ENCODE peak calls at places on chromosome 1, in five cellular contexts. One of them, this sample, is unnamed.

GRCh38 chr1:9653783-9654517 is 2.4 kb downstream of the PIK3CD start:
- DNase-seq in CD4-positive, alpha-beta memory T cell: no peak
- DNase-seq in activated T-cell treated with anti-CD3 and anti-CD28 coated beads for 24 hours: peak
- DNase-seq in neural crest cell: no peak
- DNase-seq in astrocyte of the cerebellum: no peak
- DNase-seq in this sample: no peak

GRCh38 chr1:94180650-94181049 is 56.7 kb downstream of the ARHGAP29 start:
- DNase-seq in CD4-positive, alpha-beta memory T cell: no peak
- DNase-seq in activated T-cell treated with anti-CD3 and anti-CD28 coated beads for 24 hours: no peak
- DNase-seq in neural crest cell: no peak
- DNase-seq in astrocyte of the cerebellum: no peak
- DNase-seq in this sample: no peak

GRCh38 chr1:89989791-89990190 is 5.1 kb upstream of the ZNF326 start:
- DNase-seq in CD4-positive, alpha-beta memory T cell: no peak
- DNase-seq in activated T-cell treated with anti-CD3 and anti-CD28 coated beads for 24 hours: no peak
- DNase-seq in neural crest cell: no peak
- DNase-seq in astrocyte of the cerebellum: no peak
- DNase-seq in this sample: no peak

GRCh38 chr1:31154632-31155215 is 85.0 kb downstream of the NKAIN1 start:
- DNase-seq in CD4-positive, alpha-beta memory T cell: peak
- DNase-seq in activated T-cell treated with anti-CD3 and anti-CD28 coated beads for 24 hours: peak
- DNase-seq in neural crest cell: peak
- DNase-seq in astrocyte of the cerebellum: peak
- DNase-seq in this sample: peak

GRCh38 chr1:156387899-156388813 is 19.1 kb downstream of the RHBG start:
- DNase-seq in CD4-positive, alpha-beta memory T cell: no peak
- DNase-seq in activated T-cell treated with anti-CD3 and anti-CD28 coated beads for 24 hours: no peak
- DNase-seq in neural crest cell: peak
- DNase-seq in astrocyte of the cerebellum: no peak
- DNase-seq in this sample: peak

GRCh38 chr1:14925336-14926136 is 228.0 kb upstream of the TMEM51 start:
- DNase-seq in CD4-positive, alpha-beta memory T cell: no peak
- DNase-seq in activated T-cell treated with anti-CD3 and anti-CD28 coated beads for 24 hours: no peak
- DNase-seq in neural crest cell: no peak
- DNase-seq in astrocyte of the cerebellum: no peak
- DNase-seq in this sample: no peak

GRCh38 chr1:1420654-1421134 is 382 bp downstream of the ANKRD65 start:
- DNase-seq in CD4-positive, alpha-beta memory T cell: no peak
- DNase-seq in activated T-cell treated with anti-CD3 and anti-CD28 coated beads for 24 hours: no peak
- DNase-seq in neural crest cell: no peak
- DNase-seq in astrocyte of the cerebellum: no peak
- DNase-seq in this sample: no peak

GRCh38 chr1:21631944-21632887 is 36.9 kb downstream of the RAP1GAP start:
- DNase-seq in CD4-positive, alpha-beta memory T cell: no peak
- DNase-seq in activated T-cell treated with anti-CD3 and anti-CD28 coated beads for 24 hours: no peak
- DNase-seq in neural crest cell: no peak
- DNase-seq in astrocyte of the cerebellum: no peak
- DNase-seq in this sample: no peak

GRCh38 chr1:65958561-65959350 is 166.1 kb downstream of the PDE4B start:
- DNase-seq in CD4-positive, alpha-beta memory T cell: peak
- DNase-seq in activated T-cell treated with anti-CD3 and anti-CD28 coated beads for 24 hours: peak
- DNase-seq in neural crest cell: peak
- DNase-seq in astrocyte of the cerebellum: peak
- DNase-seq in this sample: peak

GRCh38 chr1:50742523-50742922 is 217.5 kb downstream of the FAF1 start:
- DNase-seq in CD4-positive, alpha-beta memory T cell: no peak
- DNase-seq in activated T-cell treated with anti-CD3 and anti-CD28 coated beads for 24 hours: no peak
- DNase-seq in neural crest cell: no peak
- DNase-seq in astrocyte of the cerebellum: no peak
- DNase-seq in this sample: no peak

GRCh38 chr1:196361112-196361714 is 247.0 kb downstream of the KCNT2 start:
- DNase-seq in CD4-positive, alpha-beta memory T cell: no peak
- DNase-seq in activated T-cell treated with anti-CD3 and anti-CD28 coated beads for 24 hours: no peak
- DNase-seq in neural crest cell: no peak
- DNase-seq in astrocyte of the cerebellum: no peak
- DNase-seq in this sample: no peak

GRCh38 chr1:181057079-181057478 is 23.3 kb downstream of the MR1 start:
- DNase-seq in CD4-positive, alpha-beta memory T cell: no peak
- DNase-seq in activated T-cell treated with anti-CD3 and anti-CD28 coated beads for 24 hours: no peak
- DNase-seq in neural crest cell: no peak
- DNase-seq in astrocyte of the cerebellum: no peak
- DNase-seq in this sample: no peak

This sample was measured in retina.